ENCODE peak calls at places on chromosomes 12 and 14, in nine cellular contexts. H, B, I, V, E, P, Q, F and G are unnamed samples.

GRCh38 chr12:74890237-74890599 is 319.4 kb downstream of the KCNC2 start:
- DNase-seq in H (no peak), B (no peak), I (no peak), V (peak; percentile 49), E (peak; percentile 94), P (no peak), Q (no peak), F (no peak), G (peak; percentile 42)

GRCh38 chr12:100826323-100826722 is 31.7 kb downstream of the ANO4 start:
- DNase-seq in H (peak; percentile 25), B (no peak), I (no peak), V (peak; percentile 8), E (peak; percentile 65), P (no peak), Q (no peak), F (no peak), G (peak; percentile 49)

GRCh38 chr14:34376868-34377267 is 85.2 kb downstream of the SPTSSA start:
- DNase-seq in H (no peak), B (no peak), I (no peak), V (no peak), E (no peak), P (no peak), Q (no peak), F (no peak), G (no peak)

GRCh38 chr12:42144174-42144423 is 575 bp downstream of the GXYLT1 start:
- DNase-seq in H (no peak), B (no peak), I (peak; percentile 85), V (no peak), E (no peak), P (no peak), Q (no peak), F (peak; percentile 17), G (peak; percentile 27)

GRCh38 chr14:73173092-73173735 is 36.9 kb downstream of the PSEN1 start:
- DNase-seq in H (no peak), B (peak; percentile 64), I (no peak), V (peak; percentile 18), E (peak; percentile 85), P (no peak), Q (no peak), F (peak; percentile 17), G (peak; percentile 22)

GRCh38 chr12:59834659-59835474 is 239.0 kb downstream of the SLC16A7 start:
- DNase-seq in H (no peak), B (no peak), I (no peak), V (no peak), E (peak; percentile 67), P (no peak), Q (peak; percentile 7), F (peak; percentile 2), G (no peak)

GRCh38 chr12:62331306-62331705 is 71.1 kb downstream of the USP15 start:
- DNase-seq in H (no peak), B (no peak), I (no peak), V (no peak), E (no peak), P (no peak), Q (no peak), F (no peak), G (no peak)

GRCh38 chr14:51609987-51610283 is 41.8 kb upstream of the FRMD6 start:
- DNase-seq in H (peak; percentile 30), B (no peak), I (no peak), V (no peak), E (peak; percentile 86), P (no peak), Q (no peak), F (no peak), G (no peak)

GRCh38 chr12:89166525-89166934 is 185.8 kb downstream of the DUSP6 start:
- DNase-seq in H (no peak), B (no peak), I (no peak), V (no peak), E (peak; percentile 83), P (no peak), Q (no peak), F (peak; percentile 86), G (no peak)

GRCh38 chr14:52801014-52801708 is 9.8 kb upstream of the GNPNAT1 start:
- DNase-seq in H (no peak), B (no peak), I (no peak), V (no peak), E (peak; percentile 72), P (no peak), Q (no peak), F (no peak), G (no peak)

GRCh38 chr12:2049604-2050540 is 2.9 kb upstream of the CACNA1C start:
- DNase-seq in H (no peak), B (no peak), I (no peak), V (no peak), E (peak; percentile 36), P (no peak), Q (no peak), F (no peak), G (no peak)

GRCh38 chr14:99055019-99055418 is 217.0 kb downstream of the BCL11B start:
- DNase-seq in H (no peak), B (no peak), I (peak; percentile 8), V (no peak), E (no peak), P (no peak), Q (no peak), F (no peak), G (no peak)

GRCh38 chr14:99261916-99262787 is 9.8 kb downstream of the BCL11B start:
- DNase-seq in H (no peak), B (no peak), I (no peak), V (no peak), E (no peak), P (no peak), Q (no peak), F (no peak), G (no peak)